ENCODE peak calls at places on chromosomes 4 and X, in six cellular contexts. One of them, this sample, is unnamed.

GRCh38 chr4:112251044-112251632 is 19.6 kb downstream of the AP1AR start:
- DNase-seq in HCT116: no peak
- DNase-seq in prostate gland: no peak
- DNase-seq in transverse colon: no peak
- DNase-seq in GM23338: no peak
- DNase-seq in stomach: no peak
- DNase-seq in this sample: no peak

GRCh38 chr4:6340446-6341015 is 70.9 kb downstream of the WFS1 start:
- DNase-seq in HCT116: no peak
- DNase-seq in prostate gland: no peak
- DNase-seq in transverse colon: no peak
- DNase-seq in GM23338: no peak
- DNase-seq in stomach: no peak
- DNase-seq in this sample: peak

GRCh38 chrX:9520211-9520590 is 55.3 kb downstream of the TBL1X start:
- DNase-seq in HCT116: no peak
- DNase-seq in prostate gland: no peak
- DNase-seq in transverse colon: no peak
- DNase-seq in GM23338: no peak
- DNase-seq in stomach: no peak
- DNase-seq in this sample: no peak

GRCh38 chrX:69165116-69165651 is at the start of gene PJA1:
- DNase-seq in HCT116: no peak
- DNase-seq in prostate gland: peak
- DNase-seq in transverse colon: peak
- DNase-seq in GM23338: peak
- DNase-seq in stomach: peak
- DNase-seq in this sample: peak

GRCh38 chrX:46686003-46686645 is 72.8 kb downstream of the SLC9A7 start:
- DNase-seq in HCT116: peak
- DNase-seq in prostate gland: peak
- DNase-seq in transverse colon: peak
- DNase-seq in GM23338: peak
- DNase-seq in stomach: no peak
- DNase-seq in this sample: no peak

GRCh38 chr4:34046580-34046979 is 2197.7 kb downstream of the ARAP2 start:
- DNase-seq in HCT116: peak
- DNase-seq in prostate gland: no peak
- DNase-seq in transverse colon: no peak
- DNase-seq in GM23338: no peak
- DNase-seq in stomach: no peak
- DNase-seq in this sample: no peak

GRCh38 chrX:37787353-37787869 is 7.6 kb downstream of the CYBB start:
- DNase-seq in HCT116: no peak
- DNase-seq in prostate gland: no peak
- DNase-seq in transverse colon: no peak
- DNase-seq in GM23338: no peak
- DNase-seq in stomach: no peak
- DNase-seq in this sample: no peak

GRCh38 chrX:107763647-107764046 is 11.9 kb downstream of the TSC22D3 start:
- DNase-seq in HCT116: no peak
- DNase-seq in prostate gland: no peak
- DNase-seq in transverse colon: no peak
- DNase-seq in GM23338: no peak
- DNase-seq in stomach: no peak
- DNase-seq in this sample: no peak

GRCh38 chr4:17869327-17869726 is 58.5 kb downstream of the NCAPG start:
- DNase-seq in HCT116: no peak
- DNase-seq in prostate gland: no peak
- DNase-seq in transverse colon: no peak
- DNase-seq in GM23338: no peak
- DNase-seq in stomach: no peak
- DNase-seq in this sample: no peak

GRCh38 chrX:34810364-34810763 is 132.2 kb upstream of the FAM47B start:
- DNase-seq in HCT116: no peak
- DNase-seq in prostate gland: no peak
- DNase-seq in transverse colon: no peak
- DNase-seq in GM23338: no peak
- DNase-seq in stomach: no peak
- DNase-seq in this sample: no peak

DNA sequence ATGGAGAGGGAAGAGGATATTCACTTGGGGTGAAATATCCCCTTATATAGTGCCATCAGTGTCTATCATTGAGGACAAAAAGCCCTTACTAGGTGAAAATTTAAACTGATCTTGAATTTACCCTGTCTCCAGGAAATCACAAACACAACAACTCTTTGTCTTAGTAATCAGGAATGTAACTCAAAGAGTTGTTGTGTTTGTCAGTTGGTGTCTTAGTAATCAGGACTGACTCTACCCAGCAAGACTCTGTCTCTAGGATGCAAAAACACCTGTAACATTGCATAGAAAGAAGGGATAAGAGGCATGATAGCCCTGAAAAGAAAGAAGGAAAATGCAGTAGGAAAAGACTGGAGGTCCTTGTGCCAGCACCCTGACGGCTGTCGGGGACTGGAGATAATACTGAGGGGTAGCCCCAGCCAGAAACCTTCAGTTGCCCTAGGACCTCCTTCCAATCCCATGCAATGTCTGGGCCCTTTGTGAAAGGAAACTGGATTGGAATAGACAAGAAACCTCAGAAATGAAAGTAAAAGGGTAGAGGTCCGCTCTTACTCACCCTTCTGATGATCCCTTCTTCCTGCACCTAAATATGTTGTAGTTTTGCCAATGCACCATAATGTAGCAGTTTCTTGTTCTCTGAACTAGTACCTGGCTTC is 45.3 kb downstream of the HMGB2 start:
- DNase-seq in HCT116: no peak
- DNase-seq in prostate gland: no peak
- DNase-seq in transverse colon: no peak
- DNase-seq in GM23338: no peak
- DNase-seq in stomach: no peak
- DNase-seq in this sample: no peak
- TF ChIP-seq POLR2AphosphoS5 in HCT116: no peak
- TF ChIP-seq POLR2AphosphoS5 in prostate gland: no peak
- TF ChIP-seq POLR2AphosphoS5 in transverse colon: no peak
- TF ChIP-seq POLR2AphosphoS5 in GM23338: no peak
- TF ChIP-seq POLR2AphosphoS5 in stomach: no peak
- TF ChIP-seq POLR2AphosphoS5 in this sample: no peak

GRCh38 chr4:74968456-74969164 is 35.7 kb downstream of the PARM1 start:
- DNase-seq in HCT116: no peak
- DNase-seq in prostate gland: no peak
- DNase-seq in transverse colon: no peak
- DNase-seq in GM23338: no peak
- DNase-seq in stomach: no peak
- DNase-seq in this sample: no peak

GRCh38 chr4:74967324-74967723 is 34.4 kb downstream of the PARM1 start:
- DNase-seq in HCT116: no peak
- DNase-seq in prostate gland: peak
- DNase-seq in transverse colon: no peak
- DNase-seq in GM23338: no peak
- DNase-seq in stomach: no peak
- DNase-seq in this sample: no peak

GRCh38 chr4:74975082-74975481 is 42.2 kb downstream of the PARM1 start:
- DNase-seq in HCT116: no peak
- DNase-seq in prostate gland: no peak
- DNase-seq in transverse colon: no peak
- DNase-seq in GM23338: no peak
- DNase-seq in stomach: no peak
- DNase-seq in this sample: no peak

GRCh38 chr4:74970577-74970976 is 37.7 kb downstream of the PARM1 start:
- DNase-seq in HCT116: no peak
- DNase-seq in prostate gland: no peak
- DNase-seq in transverse colon: no peak
- DNase-seq in GM23338: no peak
- DNase-seq in stomach: no peak
- DNase-seq in this sample: no peak

DNA sequence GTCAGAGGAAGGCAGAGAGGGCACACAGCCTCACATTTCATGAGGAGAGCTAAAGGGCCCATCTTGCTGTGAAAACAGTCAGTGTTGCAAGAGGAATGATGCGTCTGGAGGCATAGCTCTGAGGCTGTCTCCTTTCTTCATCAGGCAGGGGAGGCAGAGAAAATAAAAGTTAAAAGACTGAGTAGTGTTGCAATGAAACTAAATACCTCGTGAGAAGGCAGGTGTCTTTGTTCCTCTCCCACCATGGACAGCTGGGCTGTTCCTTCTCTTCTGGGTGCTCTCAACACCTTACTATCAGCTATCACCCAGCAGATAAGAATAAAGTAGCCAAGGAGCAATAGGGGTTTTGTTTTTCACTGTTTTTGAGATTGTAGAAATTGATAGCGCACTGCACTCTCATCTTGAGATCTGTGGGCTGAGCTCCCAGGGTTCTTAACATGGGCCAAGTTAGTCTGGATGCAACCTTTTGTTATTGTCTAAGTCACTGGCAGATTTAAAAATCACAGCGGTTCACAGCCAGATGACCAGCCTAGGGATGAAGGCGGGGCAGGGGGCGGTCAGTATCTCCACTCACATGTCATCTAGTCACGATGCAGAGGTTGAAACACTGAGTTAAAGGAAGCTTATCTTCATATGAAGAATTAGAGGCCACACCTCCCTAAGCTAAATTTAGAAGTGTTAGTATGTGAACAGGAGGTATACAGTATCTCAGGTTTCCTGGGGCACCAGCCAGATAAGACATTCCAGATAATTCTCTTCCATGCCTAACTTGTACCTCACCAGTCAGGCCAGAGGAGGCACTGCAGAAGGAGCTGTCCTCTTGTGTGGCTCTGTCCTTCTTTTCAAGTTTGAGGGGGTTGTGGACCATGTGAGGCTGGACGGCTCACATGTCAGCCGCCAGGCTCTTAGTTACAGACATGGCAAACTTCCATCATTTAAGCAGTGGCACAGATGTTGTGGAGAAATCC is 36.9 kb downstream of the PARM1 start:
- DNase-seq in HCT116: no peak
- DNase-seq in prostate gland: no peak
- DNase-seq in transverse colon: no peak
- DNase-seq in GM23338: peak
- DNase-seq in stomach: peak
- DNase-seq in this sample: no peak
- TF ChIP-seq CTCF in HCT116: peak
- TF ChIP-seq CTCF in prostate gland: peak
- TF ChIP-seq CTCF in transverse colon: no peak
- TF ChIP-seq CTCF in GM23338: peak
- TF ChIP-seq CTCF in stomach: peak
- TF ChIP-seq CTCF in this sample: no peak

GRCh38 chrX:15344106-15344505 is 8.8 kb upstream of the PIGA start:
- DNase-seq in HCT116: no peak
- DNase-seq in prostate gland: no peak
- DNase-seq in transverse colon: no peak
- DNase-seq in GM23338: peak
- DNase-seq in stomach: no peak
- DNase-seq in this sample: no peak
- H3K27ac ChIP-seq in HCT116: no peak
- H3K27ac ChIP-seq in prostate gland: no peak
- H3K27ac ChIP-seq in transverse colon: no peak
- H3K27ac ChIP-seq in GM23338: no peak
- H3K27ac ChIP-seq in stomach: no peak
- H3K27ac ChIP-seq in this sample: no peak

DNA sequence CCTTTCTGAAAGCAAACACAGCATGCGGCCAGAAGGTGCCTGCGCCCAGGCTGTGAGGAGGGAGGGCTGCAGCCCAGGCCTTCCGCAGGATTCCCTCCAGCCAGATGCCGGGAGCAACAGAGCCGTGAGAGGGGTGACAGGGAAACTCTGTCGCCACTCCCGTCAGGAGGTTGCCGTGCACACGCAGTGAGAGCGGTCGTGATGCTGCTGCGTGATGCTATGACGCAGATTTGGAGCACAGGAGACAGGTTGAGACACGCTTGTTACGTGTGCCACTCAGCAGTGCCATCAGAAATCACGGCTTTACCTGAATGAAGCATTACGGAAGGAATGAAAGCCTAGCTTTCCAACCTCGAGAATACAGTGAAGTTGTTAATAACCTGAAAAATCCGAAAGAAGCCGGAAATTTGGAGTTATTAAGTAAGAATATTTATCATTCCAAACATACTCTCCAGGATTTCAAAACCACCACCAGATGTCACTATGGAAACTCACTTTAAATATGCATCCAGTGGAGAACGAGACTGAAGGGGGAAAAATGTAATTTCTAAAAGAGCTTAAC is 54.4 kb downstream of the FAT1 start:
- DNase-seq in HCT116: no peak
- DNase-seq in prostate gland: peak
- DNase-seq in transverse colon: no peak
- DNase-seq in GM23338: peak
- DNase-seq in stomach: no peak
- DNase-seq in this sample: no peak
- TF ChIP-seq POLR2AphosphoS5 in HCT116: no peak
- TF ChIP-seq POLR2AphosphoS5 in prostate gland: peak
- TF ChIP-seq POLR2AphosphoS5 in transverse colon: no peak
- TF ChIP-seq POLR2AphosphoS5 in GM23338: no peak
- TF ChIP-seq POLR2AphosphoS5 in stomach: no peak
- TF ChIP-seq POLR2AphosphoS5 in this sample: no peak

DNA sequence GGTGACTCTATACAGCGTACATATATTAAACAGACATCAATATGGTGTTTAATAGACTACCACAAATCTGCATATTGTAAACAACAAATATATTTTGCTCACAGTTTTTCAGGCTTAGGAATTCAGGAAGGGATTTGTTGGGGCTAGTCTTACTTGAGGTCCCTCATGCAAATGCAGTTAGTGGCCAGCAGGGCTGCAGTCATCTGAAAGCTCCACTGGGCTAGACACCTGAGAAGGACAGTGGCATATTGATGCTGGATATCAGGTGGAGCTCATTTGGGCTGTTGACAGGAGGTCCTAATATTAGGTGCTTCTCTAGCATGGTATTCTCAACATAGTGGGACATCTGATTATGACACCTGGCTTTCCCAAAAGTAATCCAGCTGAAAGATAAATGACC is 493.8 kb upstream of the PABPC4L start:
- DNase-seq in HCT116: no peak
- DNase-seq in prostate gland: no peak
- DNase-seq in transverse colon: no peak
- DNase-seq in GM23338: peak
- DNase-seq in stomach: no peak
- DNase-seq in this sample: no peak
- TF ChIP-seq CTCF in HCT116: peak
- TF ChIP-seq CTCF in prostate gland: no peak
- TF ChIP-seq CTCF in transverse colon: no peak
- TF ChIP-seq CTCF in GM23338: peak
- TF ChIP-seq CTCF in stomach: no peak
- TF ChIP-seq CTCF in this sample: no peak